ENCODE peak calls at places on chromosomes 3 and 15, in eight cellular contexts. One of them, this sample, is unnamed.

GRCh38 chr3:12588039-12588673 is 31.3 kb downstream of the MKRN2 start:
- DNase-seq in left cardiac atrium: no peak
- DNase-seq in fibroblast of lung: peak
- DNase-seq in NCI-H187 treated with DMSO at 0.1 percent for 48 hours: no peak
- DNase-seq in SW 1271: no peak
- DNase-seq in sciatic nerve: no peak
- DNase-seq in EL: peak
- DNase-seq in neural progenitor cell: no peak
- DNase-seq in this sample: no peak

GRCh38 chr15:68062214-68062613 is 8.1 kb downstream of the PIAS1 start:
- DNase-seq in left cardiac atrium: no peak
- DNase-seq in fibroblast of lung: no peak
- DNase-seq in NCI-H187 treated with DMSO at 0.1 percent for 48 hours: no peak
- DNase-seq in SW 1271: no peak
- DNase-seq in sciatic nerve: no peak
- DNase-seq in EL: no peak
- DNase-seq in neural progenitor cell: no peak
- DNase-seq in this sample: no peak

GRCh38 chr3:54621181-54621580 is 306.7 kb downstream of the LRTM1 start:
- DNase-seq in left cardiac atrium: no peak
- DNase-seq in fibroblast of lung: peak
- DNase-seq in NCI-H187 treated with DMSO at 0.1 percent for 48 hours: no peak
- DNase-seq in SW 1271: no peak
- DNase-seq in sciatic nerve: no peak
- DNase-seq in EL: no peak
- DNase-seq in neural progenitor cell: no peak
- DNase-seq in this sample: no peak

GRCh38 chr3:37853691-37854413 is 7.8 kb upstream of the CTDSPL start:
- DNase-seq in left cardiac atrium: no peak
- DNase-seq in fibroblast of lung: no peak
- DNase-seq in NCI-H187 treated with DMSO at 0.1 percent for 48 hours: no peak
- DNase-seq in SW 1271: no peak
- DNase-seq in sciatic nerve: no peak
- DNase-seq in EL: no peak
- DNase-seq in neural progenitor cell: no peak
- DNase-seq in this sample: no peak

GRCh38 chr3:161230621-161231195 is 9.6 kb downstream of the NMD3 start:
- DNase-seq in left cardiac atrium: no peak
- DNase-seq in fibroblast of lung: no peak
- DNase-seq in NCI-H187 treated with DMSO at 0.1 percent for 48 hours: no peak
- DNase-seq in SW 1271: no peak
- DNase-seq in sciatic nerve: no peak
- DNase-seq in EL: no peak
- DNase-seq in neural progenitor cell: no peak
- DNase-seq in this sample: no peak

GRCh38 chr3:64355473-64355872 is 130.2 kb upstream of the PRICKLE2 start:
- DNase-seq in left cardiac atrium: peak
- DNase-seq in fibroblast of lung: peak
- DNase-seq in NCI-H187 treated with DMSO at 0.1 percent for 48 hours: no peak
- DNase-seq in SW 1271: no peak
- DNase-seq in sciatic nerve: no peak
- DNase-seq in EL: peak
- DNase-seq in neural progenitor cell: peak
- DNase-seq in this sample: no peak

GRCh38 chr3:71187715-71188114 is 395.8 kb downstream of the FOXP1 start:
- DNase-seq in left cardiac atrium: no peak
- DNase-seq in fibroblast of lung: no peak
- DNase-seq in NCI-H187 treated with DMSO at 0.1 percent for 48 hours: no peak
- DNase-seq in SW 1271: no peak
- DNase-seq in sciatic nerve: no peak
- DNase-seq in EL: no peak
- DNase-seq in neural progenitor cell: no peak
- DNase-seq in this sample: no peak

GRCh38 chr3:23685484-23686258 is 120.1 kb upstream of the UBE2E1 start:
- DNase-seq in left cardiac atrium: peak
- DNase-seq in fibroblast of lung: peak
- DNase-seq in NCI-H187 treated with DMSO at 0.1 percent for 48 hours: no peak
- DNase-seq in SW 1271: peak
- DNase-seq in sciatic nerve: peak
- DNase-seq in EL: peak
- DNase-seq in neural progenitor cell: no peak
- DNase-seq in this sample: peak

GRCh38 chr3:87461443-87461842 is 185.1 kb upstream of the POU1F1 start:
- DNase-seq in left cardiac atrium: no peak
- DNase-seq in fibroblast of lung: no peak
- DNase-seq in NCI-H187 treated with DMSO at 0.1 percent for 48 hours: no peak
- DNase-seq in SW 1271: no peak
- DNase-seq in sciatic nerve: no peak
- DNase-seq in EL: no peak
- DNase-seq in neural progenitor cell: no peak
- DNase-seq in this sample: no peak

GRCh38 chr3:134364061-134364935 is 9.9 kb downstream of the AMOTL2 start:
- DNase-seq in left cardiac atrium: peak
- DNase-seq in fibroblast of lung: peak
- DNase-seq in NCI-H187 treated with DMSO at 0.1 percent for 48 hours: no peak
- DNase-seq in SW 1271: peak
- DNase-seq in sciatic nerve: peak
- DNase-seq in EL: peak
- DNase-seq in neural progenitor cell: peak
- DNase-seq in this sample: peak

GRCh38 chr15:59148160-59148810 is 43.3 kb downstream of the CCNB2 start:
- DNase-seq in left cardiac atrium: no peak
- DNase-seq in fibroblast of lung: peak
- DNase-seq in NCI-H187 treated with DMSO at 0.1 percent for 48 hours: no peak
- DNase-seq in SW 1271: no peak
- DNase-seq in sciatic nerve: no peak
- DNase-seq in EL: peak
- DNase-seq in neural progenitor cell: no peak
- DNase-seq in this sample: no peak

GRCh38 chr15:81785181-81785580 is 260.6 kb downstream of the MEX3B start:
- DNase-seq in left cardiac atrium: no peak
- DNase-seq in fibroblast of lung: no peak
- DNase-seq in NCI-H187 treated with DMSO at 0.1 percent for 48 hours: no peak
- DNase-seq in SW 1271: no peak
- DNase-seq in sciatic nerve: no peak
- DNase-seq in EL: no peak
- DNase-seq in neural progenitor cell: peak
- DNase-seq in this sample: no peak

GRCh38 chr3:40200754-40201316 is 108.7 kb upstream of the EIF1B start:
- DNase-seq in left cardiac atrium: no peak
- DNase-seq in fibroblast of lung: no peak
- DNase-seq in NCI-H187 treated with DMSO at 0.1 percent for 48 hours: no peak
- DNase-seq in SW 1271: no peak
- DNase-seq in sciatic nerve: no peak
- DNase-seq in EL: peak
- DNase-seq in neural progenitor cell: no peak
- DNase-seq in this sample: no peak

GRCh38 chr15:44296625-44297524 is 8.4 kb downstream of the GOLM2 start:
- DNase-seq in left cardiac atrium: no peak
- DNase-seq in fibroblast of lung: peak
- DNase-seq in NCI-H187 treated with DMSO at 0.1 percent for 48 hours: peak
- DNase-seq in SW 1271: no peak
- DNase-seq in sciatic nerve: no peak
- DNase-seq in EL: peak
- DNase-seq in neural progenitor cell: no peak
- DNase-seq in this sample: peak

GRCh38 chr3:129892486-129892856 is 1.0 kb downstream of the TMCC1 start:
- DNase-seq in left cardiac atrium: no peak
- DNase-seq in fibroblast of lung: no peak
- DNase-seq in NCI-H187 treated with DMSO at 0.1 percent for 48 hours: no peak
- DNase-seq in SW 1271: no peak
- DNase-seq in sciatic nerve: no peak
- DNase-seq in EL: no peak
- DNase-seq in neural progenitor cell: no peak
- DNase-seq in this sample: no peak

GRCh38 chr3:57974796-57975388 is 33.3 kb upstream of the FLNB start:
- DNase-seq in left cardiac atrium: no peak
- DNase-seq in fibroblast of lung: peak
- DNase-seq in NCI-H187 treated with DMSO at 0.1 percent for 48 hours: no peak
- DNase-seq in SW 1271: peak
- DNase-seq in sciatic nerve: no peak
- DNase-seq in EL: peak
- DNase-seq in neural progenitor cell: no peak
- DNase-seq in this sample: no peak

GRCh38 chr3:58355174-58355573 is 22.5 kb downstream of the PXK start:
- DNase-seq in left cardiac atrium: no peak
- DNase-seq in fibroblast of lung: no peak
- DNase-seq in NCI-H187 treated with DMSO at 0.1 percent for 48 hours: no peak
- DNase-seq in SW 1271: no peak
- DNase-seq in sciatic nerve: no peak
- DNase-seq in EL: no peak
- DNase-seq in neural progenitor cell: no peak
- DNase-seq in this sample: no peak

GRCh38 chr15:70852501-70853269 is 1.3 kb downstream of the LARP6 start:
- DNase-seq in left cardiac atrium: no peak
- DNase-seq in fibroblast of lung: peak
- DNase-seq in NCI-H187 treated with DMSO at 0.1 percent for 48 hours: no peak
- DNase-seq in SW 1271: no peak
- DNase-seq in sciatic nerve: no peak
- DNase-seq in EL: peak
- DNase-seq in neural progenitor cell: no peak
- DNase-seq in this sample: no peak

GRCh38 chr3:13628841-13629551 is 80.1 kb downstream of the FBLN2 start:
- DNase-seq in left cardiac atrium: no peak
- DNase-seq in fibroblast of lung: no peak
- DNase-seq in NCI-H187 treated with DMSO at 0.1 percent for 48 hours: no peak
- DNase-seq in SW 1271: no peak
- DNase-seq in sciatic nerve: no peak
- DNase-seq in EL: no peak
- DNase-seq in neural progenitor cell: no peak
- DNase-seq in this sample: no peak

GRCh38 chr3:117761992-117762944 is 1052.7 kb downstream of the TUSC7 start:
- DNase-seq in left cardiac atrium: no peak
- DNase-seq in fibroblast of lung: peak
- DNase-seq in NCI-H187 treated with DMSO at 0.1 percent for 48 hours: no peak
- DNase-seq in SW 1271: no peak
- DNase-seq in sciatic nerve: no peak
- DNase-seq in EL: no peak
- DNase-seq in neural progenitor cell: no peak
- DNase-seq in this sample: no peak

GRCh38 chr3:59251899-59252298 is 202.1 kb upstream of the CFAP20DC start:
- DNase-seq in left cardiac atrium: no peak
- DNase-seq in fibroblast of lung: peak
- DNase-seq in NCI-H187 treated with DMSO at 0.1 percent for 48 hours: no peak
- DNase-seq in SW 1271: no peak
- DNase-seq in sciatic nerve: no peak
- DNase-seq in EL: no peak
- DNase-seq in neural progenitor cell: no peak
- DNase-seq in this sample: no peak

GRCh38 chr3:100463002-100463401 is 29.4 kb upstream of the TMEM45A start:
- DNase-seq in left cardiac atrium: no peak
- DNase-seq in fibroblast of lung: peak
- DNase-seq in NCI-H187 treated with DMSO at 0.1 percent for 48 hours: peak
- DNase-seq in SW 1271: peak
- DNase-seq in sciatic nerve: no peak
- DNase-seq in EL: peak
- DNase-seq in neural progenitor cell: peak
- DNase-seq in this sample: peak

GRCh38 chr3:185658504-185658912 is 72.4 kb downstream of the SENP2 start:
- DNase-seq in left cardiac atrium: peak
- DNase-seq in fibroblast of lung: peak
- DNase-seq in NCI-H187 treated with DMSO at 0.1 percent for 48 hours: no peak
- DNase-seq in SW 1271: peak
- DNase-seq in sciatic nerve: no peak
- DNase-seq in EL: peak
- DNase-seq in neural progenitor cell: no peak
- DNase-seq in this sample: no peak

This sample was measured in NCI-H510A treated with DMSO at 0.1 percent for 48 hours.